ENCODE peak calls at places on chromosomes 2 and 18, in four cellular contexts. K, C, X and Y are unnamed samples.

GRCh38 chr2:180944372-180944771 is 36.0 kb upstream of the UBE2E3 start:
- DNase-seq in K (no peak), C (no peak), X (no peak), Y (no peak)

GRCh38 chr2:45272549-45273245 is 263.4 kb upstream of the SIX2 start:
- DNase-seq in C (peak; percentile 54), K (no peak), X (no peak), Y (no peak)

GRCh38 chr18:13544953-13545352 is 181.4 kb downstream of the FAM210A start:
- DNase-seq in X (no peak), C (no peak), K (no peak), Y (no peak)

GRCh38 chr2:174263989-174264388 is 15.7 kb upstream of the OLA1 start:
- DNase-seq in C (peak; percentile 76), K (peak; percentile 15), X (no peak), Y (no peak)

GRCh38 chr2:239548491-239548890 is 147.7 kb upstream of the HDAC4 start:
- DNase-seq in K (no peak), X (no peak), C (no peak), Y (no peak)

GRCh38 chr2:215808996-215809395 is 204.4 kb downstream of the MREG start:
- DNase-seq in C (no peak), X (no peak), K (no peak), Y (no peak)

GRCh38 chr18:9944805-9945204 is 31.0 kb downstream of the VAPA start:
- DNase-seq in X (no peak), C (peak; percentile 52), K (no peak), Y (no peak)

GRCh38 chr2:790081-790480 is 112.9 kb upstream of the TMEM18 start:
- DNase-seq in X (no peak), C (no peak), K (no peak), Y (no peak)

GRCh38 chr2:117770696-117771095 is 43.8 kb upstream of the DDX18 start:
- DNase-seq in X (no peak), K (no peak), C (no peak), Y (no peak)

GRCh38 chr18:23115683-23116096 is 19.6 kb upstream of the CABLES1 start:
- DNase-seq in K (no peak), X (no peak), C (peak; percentile 74), Y (no peak)

GRCh38 chr2:120330946-120331822 is 14.8 kb upstream of the INHBB start:
- DNase-seq in C (no peak), X (no peak), K (no peak), Y (no peak)

GRCh38 chr2:207512356-207512755 is 17.4 kb upstream of the CREB1 start:
- DNase-seq in X (no peak), K (no peak), C (no peak), Y (no peak)
- TF ChIP-seq ELF4 in X (no peak), K (no peak), C (no peak), Y (no peak)

GRCh38 chr2:96174251-96175144 is 29.3 kb upstream of the DUSP2 start:
- DNase-seq in C (peak; percentile 71), X (peak; percentile 82), K (peak; percentile 80), Y (peak; percentile 83)

GRCh38 chr2:96169868-96170507 is 24.7 kb upstream of the DUSP2 start:
- DNase-seq in X (no peak), C (no peak), K (no peak), Y (no peak)

GRCh38 chr2:96167407-96168013 is 22.3 kb upstream of the DUSP2 start:
- DNase-seq in C (no peak), K (no peak), X (no peak), Y (no peak)

GRCh38 chr2:96175951-96176350 is 30.7 kb upstream of the DUSP2 start:
- DNase-seq in K (no peak), C (no peak), X (no peak), Y (no peak)

GRCh38 chr2:96171836-96172235 is 26.6 kb upstream of the DUSP2 start:
- DNase-seq in C (no peak), X (no peak), K (no peak), Y (no peak)
- TF ChIP-seq ELF4 in C (no peak), X (no peak), K (no peak), Y (no peak)

GRCh38 chr2:24262571-24262970 is 87.7 kb downstream of the FAM228A start:
- DNase-seq in C (no peak), K (no peak), X (no peak), Y (no peak)
- TF ChIP-seq ELF4 in C (no peak), K (no peak), X (no peak), Y (no peak)

GRCh38 chr2:98565286-98565860 is 42.9 kb downstream of the COA5 start:
- DNase-seq in X (no peak), C (no peak), K (no peak), Y (no peak)
- TF ChIP-seq ELF4 in X (no peak), C (no peak), K (no peak), Y (no peak)

GRCh38 chr2:18741888-18742287 is 152.5 kb upstream of the NT5C1B start:
- DNase-seq in K (no peak), X (no peak), C (no peak), Y (no peak)

GRCh38 chr2:18745431-18746272 is 156.3 kb upstream of the NT5C1B start:
- DNase-seq in C (no peak), K (no peak), X (no peak), Y (no peak)

GRCh38 chr2:18742382-18742781 is 153.0 kb upstream of the NT5C1B start:
- DNase-seq in X (no peak), K (no peak), C (no peak), Y (no peak)

GRCh38 chr2:18740428-18740827 is 151.1 kb upstream of the NT5C1B start:
- DNase-seq in X (no peak), K (no peak), C (no peak), Y (no peak)
- TF ChIP-seq ELF4 in X (no peak), K (no peak), C (no peak), Y (no peak)

GRCh38 chr18:73199151-73199550 is 331.4 kb upstream of the NETO1 start:
- DNase-seq in C (no peak), K (no peak), X (no peak), Y (no peak)
- TF ChIP-seq ELF4 in C (no peak), K (no peak), X (no peak), Y (no peak)

GRCh38 chr2:190678444-190679162 is 29.7 kb downstream of the NAB1 start:
- DNase-seq in K (no peak), C (no peak), X (no peak), Y (no peak)
- TF ChIP-seq ELF4 in K (no peak), C (no peak), X (no peak), Y (no peak)